ENCODE peak calls at places on chromosomes 13 and 19, in six cellular contexts. W, Q, G, E, P and V are unnamed samples.

GRCh38 chr13:94119360-94119936 is 360.0 kb downstream of the DCT start:
- DNase-seq in E (no peak), P (no peak), Q (no peak), G (no peak), W (no peak), V (no peak)

GRCh38 chr13:66348745-66349720 is 881.1 kb downstream of the PCDH9 start:
- DNase-seq in P (no peak), W (no peak), Q (peak; percentile 7), E (no peak), G (no peak), V (no peak)

GRCh38 chr13:33865945-33866344 is 48.0 kb downstream of the RFC3 start:
- DNase-seq in Q (no peak), W (no peak), P (no peak), E (no peak), G (no peak), V (no peak)

GRCh38 chr13:60431108-60431700 is 34.2 kb downstream of the TDRD3 start:
- DNase-seq in G (no peak), E (peak; percentile 30), P (peak; percentile 22), W (peak; percentile 55), Q (peak; percentile 80), V (no peak)

GRCh38 chr19:29457413-29457812 is 68.4 kb upstream of the VSTM2B start:
- DNase-seq in G (no peak), E (no peak), W (no peak), P (no peak), Q (no peak), V (no peak)

GRCh38 chr19:54094601-54095000 is 6.0 kb downstream of the OSCAR start:
- DNase-seq in P (no peak), Q (no peak), W (no peak), E (no peak), G (no peak), V (no peak)

GRCh38 chr13:44854264-44855060 is 134.8 kb downstream of the NUFIP1 start:
- DNase-seq in Q (no peak), E (no peak), P (no peak), G (no peak), W (no peak), V (no peak)

GRCh38 chr13:113474179-113474578 is 16.3 kb downstream of the DCUN1D2 start:
- DNase-seq in E (no peak), Q (no peak), P (no peak), G (no peak), W (peak; percentile 82), V (peak; percentile 66)

DNA sequence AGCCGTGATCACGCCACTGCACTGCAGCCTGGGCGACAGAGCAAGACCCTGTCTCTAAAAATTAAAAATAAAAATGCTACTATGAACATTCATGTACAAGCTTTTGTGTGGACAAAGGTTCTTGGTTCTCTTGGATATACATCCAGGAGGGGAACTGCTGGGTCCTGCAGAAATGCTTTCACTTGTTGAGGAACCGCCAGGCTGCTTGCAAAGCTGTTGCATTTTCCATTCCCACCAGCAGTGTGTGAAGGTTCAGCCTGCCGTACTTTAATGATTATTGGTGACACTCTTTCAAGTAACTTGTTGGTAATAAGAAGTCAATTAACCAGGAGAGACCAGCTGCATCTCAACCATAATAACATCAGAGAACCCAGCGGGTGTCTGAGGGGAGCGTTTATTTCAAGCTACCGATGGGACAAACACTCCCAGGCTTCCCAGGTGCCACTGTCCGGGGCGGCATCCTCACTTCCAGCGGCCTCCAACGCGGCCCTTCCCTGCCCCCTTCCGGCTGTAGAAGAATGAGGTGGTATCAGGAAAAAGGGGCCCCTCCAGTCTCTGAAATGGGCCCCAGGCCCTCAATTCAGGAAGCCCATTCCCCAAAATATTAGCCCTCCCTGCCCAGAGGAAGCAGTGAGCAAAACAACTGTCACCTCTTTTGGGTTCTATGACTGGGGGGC is 15.2 kb upstream of the PPP1R12C start:
- DNase-seq in Q (no peak), G (no peak), E (no peak), W (no peak), P (no peak), V (no peak)
- TF ChIP-seq CTCF in Q (peak; percentile 15), G (peak; percentile 6), E (no peak), W (no peak), P (no peak), V (no peak)

GRCh38 chr19:51097796-51098195 is 10.4 kb downstream of the CTU1 start:
- DNase-seq in E (no peak), G (no peak), P (no peak), W (no peak), Q (no peak), V (no peak)

GRCh38 chr19:51099070-51099382 is 9.2 kb downstream of the CTU1 start:
- DNase-seq in E (no peak), W (no peak), G (no peak), Q (no peak), P (no peak), V (no peak)

GRCh38 chr19:51096473-51097165 is 11.6 kb downstream of the CTU1 start:
- DNase-seq in G (no peak), P (no peak), Q (no peak), E (no peak), W (peak; percentile 11), V (no peak)

GRCh38 chr19:51097166-51097736 is 11.0 kb downstream of the CTU1 start:
- DNase-seq in Q (peak; percentile 27), E (no peak), G (no peak), P (no peak), W (peak; percentile 87), V (peak; percentile 62)

DNA sequence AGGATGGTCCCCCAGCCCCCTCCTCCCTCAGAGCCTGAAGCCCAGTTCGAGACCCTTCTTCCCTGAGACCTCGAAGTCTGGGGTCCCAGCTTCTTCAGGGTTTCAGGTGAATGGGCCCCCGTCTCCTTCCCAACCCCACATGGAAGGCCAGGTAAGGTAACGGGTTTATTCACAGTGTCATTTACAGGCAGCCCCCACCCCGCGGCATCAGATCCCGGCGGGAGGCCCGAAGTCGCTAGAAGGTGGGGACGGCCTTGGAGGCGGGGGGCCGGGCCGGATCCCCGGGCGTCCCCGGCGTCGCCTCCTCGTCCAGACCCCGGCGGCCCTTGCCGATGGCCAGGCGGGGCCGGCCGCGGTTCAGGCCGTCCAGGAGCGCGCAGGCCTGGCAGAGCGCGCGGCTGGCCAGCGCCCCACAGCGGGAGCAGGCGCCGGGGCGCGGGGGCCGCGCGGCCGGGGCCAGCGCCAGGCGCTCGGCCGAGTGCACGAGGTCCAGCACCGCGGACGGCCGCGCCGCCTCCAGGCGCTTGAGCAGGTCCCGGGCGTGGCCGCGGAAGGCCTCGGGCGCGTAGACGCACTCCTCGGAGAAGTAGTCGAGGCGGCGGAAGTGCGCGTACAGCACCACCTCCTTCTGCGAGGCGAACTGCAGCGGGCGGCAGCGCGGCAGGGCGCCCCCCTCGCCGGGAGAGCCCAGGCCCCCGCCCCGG is 9.7 kb downstream of the CTU1 start:
- DNase-seq in G (no peak), P (no peak), W (no peak), E (no peak), Q (peak; percentile 19), V (no peak)
- TF ChIP-seq CTCF in G (no peak), P (no peak), W (no peak), E (no peak), Q (no peak), V (no peak)

DNA sequence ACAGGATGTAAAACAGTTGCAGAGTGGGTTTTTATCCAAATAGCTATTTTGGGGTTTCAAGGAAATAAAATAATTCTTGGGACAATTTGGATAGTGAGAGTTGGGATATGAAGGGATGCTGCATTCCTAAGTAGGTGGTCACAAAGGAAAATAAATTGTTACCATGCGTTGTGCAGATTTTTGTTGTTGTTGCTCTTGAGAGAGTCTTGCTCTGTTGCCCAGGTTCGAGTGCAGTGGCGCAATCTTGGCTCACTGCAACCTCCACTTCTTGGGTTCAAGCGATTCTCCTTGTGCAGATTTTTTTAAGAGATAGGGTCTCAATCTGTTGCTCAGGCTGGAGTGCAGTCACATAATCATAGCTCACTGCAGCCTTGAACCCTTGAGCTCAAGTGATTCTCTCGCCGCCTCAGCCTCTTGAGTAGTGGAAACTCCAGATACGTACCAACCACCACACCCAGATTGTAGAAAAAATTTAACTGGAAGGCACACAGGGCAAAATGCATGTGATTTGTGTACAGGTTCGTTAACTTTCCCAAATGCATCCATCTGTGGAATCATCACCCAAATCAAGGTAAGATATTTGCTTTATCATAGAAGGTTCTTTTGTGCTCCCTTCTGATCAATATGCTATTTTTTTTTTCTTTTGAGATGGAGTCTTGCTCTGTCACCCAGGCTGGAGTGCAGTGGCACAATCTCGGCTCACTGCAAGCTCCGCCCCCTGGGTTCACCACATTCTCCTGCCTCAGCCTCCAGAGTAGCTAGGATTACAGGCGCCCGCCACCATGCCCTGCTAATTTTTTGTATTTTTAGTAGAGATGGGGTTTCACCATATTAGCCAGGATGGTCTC is 16.0 kb downstream of the SLC1A5 start:
- DNase-seq in G (no peak), P (no peak), W (no peak), E (no peak), Q (no peak), V (no peak)
- TF ChIP-seq CTCF in G (no peak), P (no peak), W (no peak), E (no peak), Q (no peak), V (no peak)

DNA sequence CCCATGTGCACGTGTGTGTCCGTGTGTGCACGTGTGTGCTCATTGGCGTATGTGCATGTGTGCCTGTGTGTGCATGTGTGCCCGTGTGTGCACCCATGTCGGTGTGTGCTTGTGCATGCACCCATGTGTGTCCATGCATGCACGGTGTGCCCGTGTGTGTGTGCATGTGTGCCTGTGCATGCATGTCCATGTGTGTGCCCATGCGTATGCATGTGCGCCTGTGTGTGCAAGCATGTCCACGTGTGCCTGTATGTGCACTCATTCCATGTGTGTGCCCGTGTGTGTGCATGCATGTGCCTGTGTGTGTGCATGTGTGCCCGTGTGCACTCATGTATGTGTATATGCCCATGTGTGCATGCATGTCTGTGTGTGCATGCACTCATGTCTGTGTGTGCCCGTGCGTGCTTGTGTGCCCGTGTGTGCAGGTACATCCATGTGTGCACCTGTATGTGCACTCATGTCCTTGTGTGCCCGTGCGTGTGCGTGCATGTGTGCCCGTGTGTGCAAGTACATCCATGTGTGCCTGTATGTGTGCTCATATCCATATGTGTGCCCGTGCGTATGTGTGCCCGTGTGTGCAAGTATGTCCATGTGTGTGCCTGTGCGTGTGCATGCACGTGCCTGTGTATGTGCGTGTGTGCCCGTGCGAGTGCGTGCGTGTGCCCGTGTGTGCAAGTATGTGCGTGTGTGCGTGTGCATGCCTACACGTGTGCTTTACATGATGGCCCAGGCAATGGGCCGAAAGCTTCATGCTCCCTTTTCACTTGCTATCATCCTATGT is 21.6 kb upstream of the MATK start:
- DNase-seq in G (no peak), P (no peak), Q (no peak), E (no peak), W (no peak), V (no peak)
- TF ChIP-seq CTCF in G (no peak), P (no peak), Q (no peak), E (no peak), W (no peak), V (no peak)

DNA sequence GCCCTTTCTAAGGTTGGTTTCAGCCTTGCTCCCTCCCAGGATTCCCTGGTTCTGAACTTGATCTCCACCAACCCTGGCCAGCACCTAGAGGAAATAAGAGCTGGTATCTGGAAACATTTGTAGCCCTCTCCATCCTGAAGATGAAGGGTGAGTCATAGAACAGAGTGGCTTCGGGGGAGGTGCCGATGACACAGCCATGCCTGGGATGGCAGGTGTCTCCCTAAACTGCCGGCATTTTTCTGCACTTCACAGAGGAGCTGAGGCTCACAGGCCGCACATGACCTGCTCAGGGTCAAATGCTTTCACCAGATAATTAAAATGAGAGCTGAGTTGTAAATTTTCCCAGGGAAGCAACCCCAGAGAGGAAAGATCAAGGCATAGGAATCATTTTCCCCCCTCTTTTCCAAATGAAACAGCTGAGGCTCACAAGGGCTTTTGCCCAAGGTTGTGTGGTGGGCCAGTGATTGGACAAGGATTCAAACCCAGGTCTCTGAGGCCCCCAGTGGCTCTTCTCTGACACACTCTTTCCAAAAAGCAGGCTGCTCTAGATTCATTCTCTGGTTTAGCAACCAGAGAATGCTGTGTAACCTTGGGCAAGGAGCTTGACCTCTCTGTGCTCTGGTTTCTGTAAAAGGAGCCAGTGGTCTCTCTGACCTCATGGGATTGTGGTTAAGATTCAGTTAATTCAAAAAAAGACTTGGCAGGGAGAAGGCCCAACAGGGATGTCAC is 1.2 kb upstream of the SLC25A42 start:
- DNase-seq in P (no peak), Q (peak; percentile 22), E (no peak), G (no peak), W (peak; percentile 51), V (no peak)
- TF ChIP-seq CTCF in P (no peak), Q (no peak), E (no peak), G (no peak), W (no peak), V (no peak)